ENCODE peak calls at places on chromosomes 4 and X, in nine cellular contexts. Q is lower leg skin, Y is GM06990, E is GM12865, F is IMR-90, S is heart left ventricle, A is astrocyte of the cerebellum, N is body of pancreas, R is esophagus squamous epithelium. P is an unnamed sample.

GRCh38 chr4:114087596-114088230 is 108.3 kb upstream of the ARSJ start:
- DNase-seq in Q (no peak), Y (no peak), E (no peak), F (peak), S (no peak), A (peak), N (no peak), R (no peak), P (no peak)

GRCh38 chr4:90745176-90745575 is 618.0 kb downstream of the CCSER1 start:
- DNase-seq in Q (no peak), Y (no peak), E (no peak), F (no peak), S (no peak), A (no peak), N (no peak), R (no peak), P (no peak)

GRCh38 chr4:1293981-1294380 is 4.3 kb downstream of the MAEA start:
- DNase-seq in Q (no peak), Y (no peak), E (no peak), F (no peak), S (peak), A (no peak), N (no peak), R (no peak), P (no peak)

GRCh38 chrX:122625821-122626220 is 558.3 kb upstream of the GRIA3 start:
- DNase-seq in Q (no peak), Y (no peak), E (peak), F (peak), S (no peak), A (no peak), N (no peak), R (no peak), P (no peak)

GRCh38 chr4:98716796-98717195 is 58.4 kb upstream of the TSPAN5 start:
- DNase-seq in Q (no peak), Y (no peak), E (no peak), F (no peak), S (no peak), A (no peak), N (no peak), R (no peak), P (no peak)

GRCh38 chr4:86592553-86593249 is 1.4 kb upstream of the PTPN13 start:
- DNase-seq in Q (no peak), Y (no peak), E (no peak), F (peak), S (no peak), A (no peak), N (no peak), R (no peak), P (no peak)

GRCh38 chr4:183757105-183757504 is 98.0 kb downstream of the TRAPPC11 start:
- DNase-seq in Q (no peak), Y (no peak), E (no peak), F (no peak), S (no peak), A (peak), N (no peak), R (no peak), P (no peak)

GRCh38 chr4:75099321-75099720 is 166.4 kb downstream of the PARM1 start:
- DNase-seq in Q (no peak), Y (peak), E (peak), F (no peak), S (no peak), A (no peak), N (peak), R (no peak), P (no peak)

DNA sequence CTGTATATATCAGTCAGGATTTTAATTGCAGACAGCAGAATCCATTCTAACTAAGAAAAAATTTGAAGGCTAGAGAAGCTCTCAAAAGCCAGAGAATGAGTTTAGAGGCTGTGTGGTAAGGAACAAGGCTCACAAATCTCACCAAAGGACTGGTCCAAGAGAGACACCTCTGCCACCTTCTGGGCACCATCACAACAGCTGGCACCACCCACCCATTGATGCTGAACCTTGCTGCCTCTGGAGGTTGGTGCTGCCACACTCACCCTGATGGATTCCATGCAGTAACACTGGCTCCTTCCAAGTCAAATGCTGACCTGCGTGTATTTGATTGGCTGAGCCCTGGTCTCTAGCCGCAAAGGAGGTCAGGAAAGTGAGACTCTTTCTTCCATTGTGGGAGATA is 100.8 kb downstream of the BEND2 start:
- DNase-seq in Q (no peak), Y (no peak), E (no peak), F (no peak), S (no peak), A (no peak), N (no peak), R (no peak), P (peak)
- TF ChIP-seq CTCF in Q (no peak), Y (no peak), E (no peak), F (no peak), S (no peak), A (no peak), N (no peak), R (no peak), P (peak)

GRCh38 chr4:166838975-166839614 is 395.2 kb downstream of the SPOCK3 start:
- DNase-seq in Q (no peak), Y (peak), E (peak), F (no peak), S (no peak), A (no peak), N (no peak), R (no peak), P (no peak)
- H3K4me3 ChIP-seq in Q (no peak), Y (no peak), E (peak), F (no peak), S (no peak), A (no peak), N (no peak), R (no peak), P (no peak)

GRCh38 chr4:6988016-6988715 is 55.0 kb upstream of the TADA2B start:
- DNase-seq in Q (no peak), Y (no peak), E (peak), F (no peak), S (no peak), A (no peak), N (no peak), R (no peak), P (no peak)
- TF ChIP-seq CTCF in Q (no peak), Y (no peak), E (no peak), F (no peak), S (no peak), A (no peak), N (no peak), R (no peak), P (no peak)

DNA sequence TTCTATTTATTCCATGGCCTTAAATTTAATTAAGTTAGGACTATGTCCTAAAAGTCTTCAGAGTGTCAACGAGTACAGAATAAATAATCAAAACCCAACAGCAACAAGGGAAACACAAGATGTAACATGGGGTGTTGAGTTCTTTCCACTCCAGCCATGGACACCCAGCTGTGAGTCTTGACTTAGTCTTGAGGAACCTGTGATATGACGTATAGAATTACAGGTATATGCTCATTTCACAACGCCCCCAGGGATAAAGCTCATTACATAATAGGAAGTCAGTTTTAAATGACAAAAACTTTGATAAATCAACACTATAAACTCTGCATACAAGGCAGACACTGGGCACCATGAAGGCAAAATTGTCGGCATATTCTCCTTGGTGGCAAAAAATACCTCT is 200.0 kb upstream of the CASK start:
- DNase-seq in Q (no peak), Y (no peak), E (no peak), F (no peak), S (no peak), A (no peak), N (no peak), R (no peak), P (no peak)
- H3K4me3 ChIP-seq in Q (no peak), Y (no peak), E (no peak), F (no peak), S (no peak), A (no peak), N (no peak), R (no peak), P (no peak)

DNA sequence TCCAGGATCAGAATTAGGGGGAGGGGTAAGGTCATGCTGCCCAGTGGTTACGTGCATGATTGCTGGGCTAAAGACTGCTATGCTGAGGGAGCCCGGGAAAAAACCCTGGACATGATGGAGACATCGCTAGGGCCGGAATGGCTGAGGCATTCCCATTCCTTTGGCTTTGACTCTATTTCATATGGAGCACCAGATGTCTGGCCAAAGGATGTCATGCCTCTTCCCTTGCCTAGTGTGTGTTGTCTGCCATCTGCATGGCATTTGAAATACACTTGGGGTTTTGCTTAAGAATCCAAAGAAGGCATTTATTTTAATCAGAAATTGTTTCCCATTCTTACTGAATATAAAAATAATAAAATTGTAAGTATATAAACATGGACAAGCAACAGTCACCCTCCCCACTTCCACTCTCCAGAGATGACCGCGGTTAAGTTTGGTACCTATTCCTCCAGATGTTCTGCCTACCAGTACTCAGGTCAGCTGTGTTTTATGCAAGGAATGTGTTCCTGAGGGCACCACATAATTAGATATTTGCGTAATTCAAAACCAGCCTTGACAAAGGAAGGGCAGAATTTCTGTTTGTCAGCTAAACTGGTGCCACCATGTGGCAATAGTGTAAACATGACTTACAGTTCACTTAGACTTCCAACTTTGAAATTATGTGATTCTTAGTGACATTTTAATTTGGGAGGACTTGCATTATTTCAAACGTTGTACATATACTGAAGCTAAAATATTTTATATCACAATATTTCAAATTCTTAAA is 105.9 kb downstream of the CT47B1 start:
- DNase-seq in Q (peak), Y (peak), E (peak), F (peak), S (no peak), A (peak), N (peak), R (no peak), P (no peak)
- TF ChIP-seq CTCF in Q (no peak), Y (peak), E (peak), F (peak), S (peak), A (peak), N (no peak), R (peak), P (peak)

DNA sequence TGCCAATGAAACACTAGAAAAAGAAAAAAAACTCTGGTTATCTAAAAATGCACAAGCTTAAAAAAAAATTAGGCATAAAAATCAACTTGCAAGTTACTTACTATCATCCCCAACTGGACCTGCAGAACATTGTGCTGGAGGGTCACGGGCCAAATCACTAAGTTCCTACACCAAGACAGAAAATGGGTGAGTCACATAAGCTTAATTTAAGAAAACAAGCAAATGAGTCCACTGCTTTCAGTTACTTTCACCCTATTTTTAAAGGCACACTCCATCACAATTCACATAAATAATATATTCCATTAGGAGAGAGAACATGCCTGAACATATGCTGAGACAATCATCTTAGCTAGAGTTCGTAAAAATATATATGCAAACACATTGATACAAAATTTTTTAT is 17.7 kb downstream of the UBE2D3 start:
- DNase-seq in Q (no peak), Y (no peak), E (no peak), F (peak), S (no peak), A (no peak), N (no peak), R (no peak), P (no peak)
- H3K4me3 ChIP-seq in Q (no peak), Y (no peak), E (no peak), F (no peak), S (no peak), A (no peak), N (no peak), R (no peak), P (no peak)

GRCh38 chrX:99305573-99305972 is 1104.5 kb downstream of the PCDH19 start:
- DNase-seq in Q (no peak), Y (no peak), E (no peak), F (no peak), S (no peak), A (no peak), N (no peak), R (no peak), P (no peak)

DNA sequence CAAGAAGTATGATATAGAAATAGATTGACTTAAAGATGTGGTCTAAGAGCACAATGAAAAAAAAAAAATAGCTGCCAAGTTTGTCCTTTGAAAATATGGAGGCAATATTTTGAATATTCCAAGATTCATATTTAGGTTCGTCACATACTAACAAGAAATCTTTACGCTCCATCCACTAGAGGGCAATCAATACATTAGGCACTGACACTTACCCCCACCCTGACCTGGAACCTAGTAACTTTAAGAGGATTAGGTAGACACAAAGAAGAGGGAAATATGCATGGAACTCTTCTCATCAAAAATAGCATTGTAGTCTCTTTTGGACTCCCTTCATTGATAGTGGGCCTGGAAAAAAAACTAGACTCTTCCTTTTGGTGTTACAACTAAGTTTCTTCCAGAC is 1108.1 kb downstream of the PCDH19 start:
- DNase-seq in Q (no peak), Y (no peak), E (peak), F (no peak), S (no peak), A (no peak), N (no peak), R (no peak), P (no peak)
- TF ChIP-seq CTCF in Q (no peak), Y (peak), E (peak), F (no peak), S (no peak), A (no peak), N (no peak), R (no peak), P (peak)

GRCh38 chr4:77861500-77861899 is 1.1 kb upstream of the MRPL1 start:
- DNase-seq in Q (no peak), Y (no peak), E (peak), F (no peak), S (no peak), A (no peak), N (no peak), R (no peak), P (no peak)
- H3K4me3 ChIP-seq in Q (no peak), Y (peak), E (peak), F (peak), S (peak), A (no peak), N (no peak), R (peak), P (peak)

GRCh38 chr4:95693594-95693993 is 144.8 kb upstream of the UNC5C start:
- DNase-seq in Q (no peak), Y (no peak), E (peak), F (peak), S (no peak), A (no peak), N (no peak), R (no peak), P (no peak)
- TF ChIP-seq CTCF in Q (no peak), Y (no peak), E (peak), F (no peak), S (no peak), A (peak), N (no peak), R (no peak), P (peak)

DNA sequence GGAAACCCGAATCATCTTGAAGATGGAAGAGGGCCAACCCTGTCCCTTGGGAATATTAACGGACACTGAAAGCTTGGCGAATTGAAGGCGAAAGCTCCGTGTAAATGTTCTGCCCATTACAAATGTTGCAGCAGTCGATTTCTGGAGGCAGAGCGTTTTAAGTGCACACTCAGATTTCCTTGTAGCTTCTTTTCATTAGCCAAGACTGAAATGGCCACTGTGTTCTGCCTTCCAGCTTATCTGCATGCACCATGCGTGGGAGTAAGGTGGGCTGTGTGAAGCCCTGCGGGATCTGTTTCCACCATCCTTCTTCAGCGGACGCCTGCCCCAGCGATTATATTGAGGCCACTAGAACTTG is 1.3 kb downstream of the SMIM20 start:
- DNase-seq in Q (no peak), Y (no peak), E (no peak), F (no peak), S (peak), A (no peak), N (no peak), R (no peak), P (no peak)
- H3K4me3 ChIP-seq in Q (no peak), Y (no peak), E (no peak), F (no peak), S (peak), A (no peak), N (no peak), R (no peak), P (peak)